ENCODE peak calls at places on chromosomes 2 and 18, in ten cellular contexts. One of them, this sample, is unnamed.

GRCh38 chr2:230664128-230664527 is 48.5 kb upstream of the CAB39 start:
- DNase-seq in right cardiac atrium: peak
- DNase-seq in pancreas: no peak
- DNase-seq in H7: no peak
- DNase-seq in HuH-7.5: no peak
- DNase-seq in heart right ventricle: peak
- DNase-seq in ureter: no peak
- DNase-seq in NCI-H460: no peak
- DNase-seq in AG09309: no peak
- DNase-seq in activated T-cell treated with anti-CD3 and anti-CD28 coated beads for 1 hour: no peak
- DNase-seq in this sample: no peak

GRCh38 chr18:48915621-48916425 is 34.9 kb downstream of the SMAD7 start:
- DNase-seq in right cardiac atrium: peak
- DNase-seq in pancreas: no peak
- DNase-seq in H7: no peak
- DNase-seq in HuH-7.5: no peak
- DNase-seq in heart right ventricle: no peak
- DNase-seq in ureter: no peak
- DNase-seq in NCI-H460: no peak
- DNase-seq in AG09309: no peak
- DNase-seq in activated T-cell treated with anti-CD3 and anti-CD28 coated beads for 1 hour: no peak
- DNase-seq in this sample: no peak

GRCh38 chr2:119753041-119753929 is 6.4 kb upstream of the PTPN4 start:
- DNase-seq in right cardiac atrium: no peak
- DNase-seq in pancreas: no peak
- DNase-seq in H7: peak
- DNase-seq in HuH-7.5: peak
- DNase-seq in heart right ventricle: no peak
- DNase-seq in ureter: no peak
- DNase-seq in NCI-H460: peak
- DNase-seq in AG09309: no peak
- DNase-seq in activated T-cell treated with anti-CD3 and anti-CD28 coated beads for 1 hour: no peak
- DNase-seq in this sample: no peak

GRCh38 chr2:23689131-23689700 is 237.7 kb downstream of the ATAD2B start:
- DNase-seq in right cardiac atrium: no peak
- DNase-seq in pancreas: no peak
- DNase-seq in H7: no peak
- DNase-seq in HuH-7.5: no peak
- DNase-seq in heart right ventricle: no peak
- DNase-seq in ureter: no peak
- DNase-seq in NCI-H460: no peak
- DNase-seq in AG09309: no peak
- DNase-seq in activated T-cell treated with anti-CD3 and anti-CD28 coated beads for 1 hour: no peak
- DNase-seq in this sample: no peak

GRCh38 chr2:11749646-11750349 is 3.4 kb downstream of the LPIN1 start:
- DNase-seq in right cardiac atrium: no peak
- DNase-seq in pancreas: no peak
- DNase-seq in H7: no peak
- DNase-seq in HuH-7.5: no peak
- DNase-seq in heart right ventricle: no peak
- DNase-seq in ureter: no peak
- DNase-seq in NCI-H460: no peak
- DNase-seq in AG09309: no peak
- DNase-seq in activated T-cell treated with anti-CD3 and anti-CD28 coated beads for 1 hour: no peak
- DNase-seq in this sample: no peak

GRCh38 chr2:232352511-232353091 is 25.9 kb upstream of the ALPP start:
- DNase-seq in right cardiac atrium: no peak
- DNase-seq in pancreas: peak
- DNase-seq in H7: peak
- DNase-seq in HuH-7.5: no peak
- DNase-seq in heart right ventricle: no peak
- DNase-seq in ureter: no peak
- DNase-seq in NCI-H460: no peak
- DNase-seq in AG09309: no peak
- DNase-seq in activated T-cell treated with anti-CD3 and anti-CD28 coated beads for 1 hour: no peak
- DNase-seq in this sample: no peak

GRCh38 chr18:58541789-58542425 is 87.0 kb downstream of the ALPK2 start:
- DNase-seq in right cardiac atrium: no peak
- DNase-seq in pancreas: no peak
- DNase-seq in H7: no peak
- DNase-seq in HuH-7.5: no peak
- DNase-seq in heart right ventricle: no peak
- DNase-seq in ureter: no peak
- DNase-seq in NCI-H460: peak
- DNase-seq in AG09309: peak
- DNase-seq in activated T-cell treated with anti-CD3 and anti-CD28 coated beads for 1 hour: no peak
- DNase-seq in this sample: peak

GRCh38 chr2:43027103-43027482 is 199.3 kb downstream of the ZFP36L2 start:
- DNase-seq in right cardiac atrium: peak
- DNase-seq in pancreas: no peak
- DNase-seq in H7: peak
- DNase-seq in HuH-7.5: no peak
- DNase-seq in heart right ventricle: no peak
- DNase-seq in ureter: no peak
- DNase-seq in NCI-H460: no peak
- DNase-seq in AG09309: no peak
- DNase-seq in activated T-cell treated with anti-CD3 and anti-CD28 coated beads for 1 hour: no peak
- DNase-seq in this sample: no peak

GRCh38 chr18:10013621-10014543 is 100.1 kb downstream of the VAPA start:
- DNase-seq in right cardiac atrium: no peak
- DNase-seq in pancreas: no peak
- DNase-seq in H7: no peak
- DNase-seq in HuH-7.5: no peak
- DNase-seq in heart right ventricle: peak
- DNase-seq in ureter: no peak
- DNase-seq in NCI-H460: no peak
- DNase-seq in AG09309: no peak
- DNase-seq in activated T-cell treated with anti-CD3 and anti-CD28 coated beads for 1 hour: no peak
- DNase-seq in this sample: no peak

GRCh38 chr18:2240311-2240705 is 331.0 kb downstream of the METTL4 start:
- DNase-seq in right cardiac atrium: no peak
- DNase-seq in pancreas: no peak
- DNase-seq in H7: no peak
- DNase-seq in HuH-7.5: no peak
- DNase-seq in heart right ventricle: no peak
- DNase-seq in ureter: no peak
- DNase-seq in NCI-H460: no peak
- DNase-seq in AG09309: peak
- DNase-seq in activated T-cell treated with anti-CD3 and anti-CD28 coated beads for 1 hour: no peak
- DNase-seq in this sample: no peak

GRCh38 chr2:108612514-108613183 is 78.4 kb downstream of the LIMS1 start:
- DNase-seq in right cardiac atrium: no peak
- DNase-seq in pancreas: no peak
- DNase-seq in H7: no peak
- DNase-seq in HuH-7.5: no peak
- DNase-seq in heart right ventricle: no peak
- DNase-seq in ureter: peak
- DNase-seq in NCI-H460: no peak
- DNase-seq in AG09309: no peak
- DNase-seq in activated T-cell treated with anti-CD3 and anti-CD28 coated beads for 1 hour: peak
- DNase-seq in this sample: no peak

GRCh38 chr18:67583621-67584020 is 67.1 kb upstream of the DSEL start:
- DNase-seq in right cardiac atrium: no peak
- DNase-seq in pancreas: no peak
- DNase-seq in H7: no peak
- DNase-seq in HuH-7.5: no peak
- DNase-seq in heart right ventricle: no peak
- DNase-seq in ureter: no peak
- DNase-seq in NCI-H460: no peak
- DNase-seq in AG09309: no peak
- DNase-seq in activated T-cell treated with anti-CD3 and anti-CD28 coated beads for 1 hour: no peak
- DNase-seq in this sample: no peak

GRCh38 chr2:44348385-44348784 is 12.9 kb downstream of the PREPL start:
- DNase-seq in right cardiac atrium: no peak
- DNase-seq in pancreas: no peak
- DNase-seq in H7: no peak
- DNase-seq in HuH-7.5: no peak
- DNase-seq in heart right ventricle: no peak
- DNase-seq in ureter: no peak
- DNase-seq in NCI-H460: no peak
- DNase-seq in AG09309: no peak
- DNase-seq in activated T-cell treated with anti-CD3 and anti-CD28 coated beads for 1 hour: no peak
- DNase-seq in this sample: no peak

GRCh38 chr2:1864301-1864980 is 120.1 kb upstream of the PXDN start:
- DNase-seq in right cardiac atrium: no peak
- DNase-seq in pancreas: no peak
- DNase-seq in H7: peak
- DNase-seq in HuH-7.5: no peak
- DNase-seq in heart right ventricle: no peak
- DNase-seq in ureter: no peak
- DNase-seq in NCI-H460: no peak
- DNase-seq in AG09309: no peak
- DNase-seq in activated T-cell treated with anti-CD3 and anti-CD28 coated beads for 1 hour: no peak
- DNase-seq in this sample: no peak

GRCh38 chr2:88658890-88659881 is 31.9 kb upstream of the EIF2AK3 start:
- DNase-seq in right cardiac atrium: no peak
- DNase-seq in pancreas: no peak
- DNase-seq in H7: peak
- DNase-seq in HuH-7.5: peak
- DNase-seq in heart right ventricle: no peak
- DNase-seq in ureter: no peak
- DNase-seq in NCI-H460: peak
- DNase-seq in AG09309: peak
- DNase-seq in activated T-cell treated with anti-CD3 and anti-CD28 coated beads for 1 hour: no peak
- DNase-seq in this sample: no peak

GRCh38 chr2:188475945-188476344 is 184.3 kb downstream of the GULP1 start:
- DNase-seq in right cardiac atrium: no peak
- DNase-seq in pancreas: no peak
- DNase-seq in H7: no peak
- DNase-seq in HuH-7.5: no peak
- DNase-seq in heart right ventricle: no peak
- DNase-seq in ureter: no peak
- DNase-seq in NCI-H460: no peak
- DNase-seq in AG09309: no peak
- DNase-seq in activated T-cell treated with anti-CD3 and anti-CD28 coated beads for 1 hour: no peak
- DNase-seq in this sample: peak

GRCh38 chr2:141316606-141317005 is 814.2 kb downstream of the LRP1B start:
- DNase-seq in right cardiac atrium: no peak
- DNase-seq in pancreas: no peak
- DNase-seq in H7: no peak
- DNase-seq in HuH-7.5: no peak
- DNase-seq in heart right ventricle: no peak
- DNase-seq in ureter: no peak
- DNase-seq in NCI-H460: no peak
- DNase-seq in AG09309: no peak
- DNase-seq in activated T-cell treated with anti-CD3 and anti-CD28 coated beads for 1 hour: no peak
- DNase-seq in this sample: no peak

GRCh38 chr2:10490806-10491291 is 42.7 kb upstream of the ODC1 start:
- DNase-seq in right cardiac atrium: no peak
- DNase-seq in pancreas: peak
- DNase-seq in H7: peak
- DNase-seq in HuH-7.5: no peak
- DNase-seq in heart right ventricle: no peak
- DNase-seq in ureter: peak
- DNase-seq in NCI-H460: no peak
- DNase-seq in AG09309: no peak
- DNase-seq in activated T-cell treated with anti-CD3 and anti-CD28 coated beads for 1 hour: no peak
- DNase-seq in this sample: no peak

GRCh38 chr18:67600781-67601180 is 84.3 kb upstream of the DSEL start:
- DNase-seq in right cardiac atrium: no peak
- DNase-seq in pancreas: no peak
- DNase-seq in H7: no peak
- DNase-seq in HuH-7.5: no peak
- DNase-seq in heart right ventricle: no peak
- DNase-seq in ureter: no peak
- DNase-seq in NCI-H460: no peak
- DNase-seq in AG09309: no peak
- DNase-seq in activated T-cell treated with anti-CD3 and anti-CD28 coated beads for 1 hour: no peak
- DNase-seq in this sample: no peak

GRCh38 chr2:20400306-20400705 is 46.6 kb upstream of the RHOB start:
- DNase-seq in right cardiac atrium: no peak
- DNase-seq in pancreas: no peak
- DNase-seq in H7: no peak
- DNase-seq in HuH-7.5: no peak
- DNase-seq in heart right ventricle: no peak
- DNase-seq in ureter: no peak
- DNase-seq in NCI-H460: no peak
- DNase-seq in AG09309: no peak
- DNase-seq in activated T-cell treated with anti-CD3 and anti-CD28 coated beads for 1 hour: no peak
- DNase-seq in this sample: no peak

GRCh38 chr2:1458432-1458831 is 45.2 kb downstream of the TPO start:
- DNase-seq in right cardiac atrium: no peak
- DNase-seq in pancreas: no peak
- DNase-seq in H7: no peak
- DNase-seq in HuH-7.5: no peak
- DNase-seq in heart right ventricle: no peak
- DNase-seq in ureter: no peak
- DNase-seq in NCI-H460: no peak
- DNase-seq in AG09309: no peak
- DNase-seq in activated T-cell treated with anti-CD3 and anti-CD28 coated beads for 1 hour: no peak
- DNase-seq in this sample: no peak

GRCh38 chr2:198873771-198874501 is 583.8 kb downstream of the SATB2 start:
- DNase-seq in right cardiac atrium: no peak
- DNase-seq in pancreas: no peak
- DNase-seq in H7: no peak
- DNase-seq in HuH-7.5: no peak
- DNase-seq in heart right ventricle: no peak
- DNase-seq in ureter: no peak
- DNase-seq in NCI-H460: no peak
- DNase-seq in AG09309: peak
- DNase-seq in activated T-cell treated with anti-CD3 and anti-CD28 coated beads for 1 hour: no peak
- DNase-seq in this sample: no peak

GRCh38 chr18:67938691-67939090 is 422.2 kb upstream of the DSEL start:
- DNase-seq in right cardiac atrium: no peak
- DNase-seq in pancreas: no peak
- DNase-seq in H7: no peak
- DNase-seq in HuH-7.5: no peak
- DNase-seq in heart right ventricle: no peak
- DNase-seq in ureter: no peak
- DNase-seq in NCI-H460: no peak
- DNase-seq in AG09309: peak
- DNase-seq in activated T-cell treated with anti-CD3 and anti-CD28 coated beads for 1 hour: no peak
- DNase-seq in this sample: no peak